ENCODE peak calls at places on chromosomes 2 and 18, in nine cellular contexts. One of them, this sample, is unnamed.

GRCh38 chr18:26429535-26429934 is 118.8 kb downstream of the KCTD1 start:
- DNase-seq in skeletal muscle cell: peak
- DNase-seq in ACHN: peak
- DNase-seq in HCT116: peak
- DNase-seq in activated T-cell treated with anti-CD3 and anti-CD28 coated beads, Interleukin-2, amount 50 U/mL, for 72 hours: no peak
- DNase-seq in lower lobe of right lung: no peak
- DNase-seq in brain microvascular endothelial cell: peak
- DNase-seq in GM12892: no peak
- DNase-seq in fibroblast of gingiva: peak
- DNase-seq in this sample: no peak

GRCh38 chr2:88182721-88183120 is 12.6 kb downstream of the THNSL2 start:
- DNase-seq in skeletal muscle cell: no peak
- DNase-seq in activated T-cell treated with anti-CD3 and anti-CD28 coated beads, Interleukin-2, amount 50 U/mL, for 72 hours: no peak
- DNase-seq in HCT116: no peak
- DNase-seq in brain microvascular endothelial cell: no peak
- DNase-seq in GM12892: no peak
- DNase-seq in lower lobe of right lung: no peak
- DNase-seq in ACHN: no peak
- DNase-seq in fibroblast of gingiva: no peak
- DNase-seq in this sample: no peak

GRCh38 chr18:45061359-45061758 is 380.7 kb downstream of the SETBP1 start:
- DNase-seq in ACHN: no peak
- DNase-seq in GM12892: no peak
- DNase-seq in lower lobe of right lung: no peak
- DNase-seq in skeletal muscle cell: no peak
- DNase-seq in fibroblast of gingiva: no peak
- DNase-seq in HCT116: no peak
- DNase-seq in brain microvascular endothelial cell: no peak
- DNase-seq in activated T-cell treated with anti-CD3 and anti-CD28 coated beads, Interleukin-2, amount 50 U/mL, for 72 hours: no peak
- DNase-seq in this sample: no peak

GRCh38 chr2:231413456-231413855 is 17.9 kb downstream of the B3GNT7 start:
- DNase-seq in ACHN: no peak
- DNase-seq in activated T-cell treated with anti-CD3 and anti-CD28 coated beads, Interleukin-2, amount 50 U/mL, for 72 hours: no peak
- DNase-seq in lower lobe of right lung: no peak
- DNase-seq in skeletal muscle cell: no peak
- DNase-seq in fibroblast of gingiva: no peak
- DNase-seq in GM12892: no peak
- DNase-seq in brain microvascular endothelial cell: no peak
- DNase-seq in HCT116: no peak
- DNase-seq in this sample: no peak

GRCh38 chr2:147663153-147663961 is 181.5 kb upstream of the ACVR2A start:
- DNase-seq in fibroblast of gingiva: no peak
- DNase-seq in ACHN: no peak
- DNase-seq in activated T-cell treated with anti-CD3 and anti-CD28 coated beads, Interleukin-2, amount 50 U/mL, for 72 hours: peak
- DNase-seq in lower lobe of right lung: no peak
- DNase-seq in GM12892: no peak
- DNase-seq in skeletal muscle cell: no peak
- DNase-seq in brain microvascular endothelial cell: no peak
- DNase-seq in HCT116: no peak
- DNase-seq in this sample: no peak

GRCh38 chr2:58039170-58039611 is 7.4 kb upstream of the VRK2 start:
- DNase-seq in skeletal muscle cell: peak
- DNase-seq in brain microvascular endothelial cell: peak
- DNase-seq in activated T-cell treated with anti-CD3 and anti-CD28 coated beads, Interleukin-2, amount 50 U/mL, for 72 hours: no peak
- DNase-seq in fibroblast of gingiva: peak
- DNase-seq in HCT116: no peak
- DNase-seq in lower lobe of right lung: no peak
- DNase-seq in GM12892: no peak
- DNase-seq in ACHN: no peak
- DNase-seq in this sample: no peak

GRCh38 chr18:22032392-22032961 is 136.9 kb upstream of the GATA6 start:
- DNase-seq in fibroblast of gingiva: no peak
- DNase-seq in activated T-cell treated with anti-CD3 and anti-CD28 coated beads, Interleukin-2, amount 50 U/mL, for 72 hours: no peak
- DNase-seq in HCT116: peak
- DNase-seq in ACHN: peak
- DNase-seq in GM12892: no peak
- DNase-seq in lower lobe of right lung: no peak
- DNase-seq in skeletal muscle cell: peak
- DNase-seq in brain microvascular endothelial cell: peak
- DNase-seq in this sample: no peak

GRCh38 chr2:178514664-178515063 is 34.4 kb downstream of the PLEKHA3 start:
- DNase-seq in fibroblast of gingiva: no peak
- DNase-seq in ACHN: peak
- DNase-seq in activated T-cell treated with anti-CD3 and anti-CD28 coated beads, Interleukin-2, amount 50 U/mL, for 72 hours: peak
- DNase-seq in GM12892: no peak
- DNase-seq in HCT116: no peak
- DNase-seq in skeletal muscle cell: peak
- DNase-seq in brain microvascular endothelial cell: peak
- DNase-seq in lower lobe of right lung: no peak
- DNase-seq in this sample: no peak

GRCh38 chr2:240512109-240512485 is 45.7 kb downstream of the ANKMY1 start:
- DNase-seq in brain microvascular endothelial cell: no peak
- DNase-seq in activated T-cell treated with anti-CD3 and anti-CD28 coated beads, Interleukin-2, amount 50 U/mL, for 72 hours: no peak
- DNase-seq in lower lobe of right lung: no peak
- DNase-seq in fibroblast of gingiva: no peak
- DNase-seq in ACHN: no peak
- DNase-seq in GM12892: no peak
- DNase-seq in HCT116: no peak
- DNase-seq in skeletal muscle cell: no peak
- DNase-seq in this sample: no peak

GRCh38 chr18:78871631-78872030 is 108.0 kb upstream of the SALL3 start:
- DNase-seq in ACHN: no peak
- DNase-seq in activated T-cell treated with anti-CD3 and anti-CD28 coated beads, Interleukin-2, amount 50 U/mL, for 72 hours: no peak
- DNase-seq in fibroblast of gingiva: no peak
- DNase-seq in brain microvascular endothelial cell: no peak
- DNase-seq in skeletal muscle cell: no peak
- DNase-seq in HCT116: no peak
- DNase-seq in lower lobe of right lung: no peak
- DNase-seq in GM12892: no peak
- DNase-seq in this sample: no peak

GRCh38 chr2:30421551-30422436 is 25.3 kb upstream of the LCLAT1 start:
- DNase-seq in activated T-cell treated with anti-CD3 and anti-CD28 coated beads, Interleukin-2, amount 50 U/mL, for 72 hours: peak
- DNase-seq in fibroblast of gingiva: peak
- DNase-seq in skeletal muscle cell: peak
- DNase-seq in ACHN: no peak
- DNase-seq in GM12892: no peak
- DNase-seq in HCT116: no peak
- DNase-seq in brain microvascular endothelial cell: peak
- DNase-seq in lower lobe of right lung: no peak
- DNase-seq in this sample: no peak

GRCh38 chr2:138237657-138238384 is 263.7 kb upstream of the SPOPL start:
- DNase-seq in activated T-cell treated with anti-CD3 and anti-CD28 coated beads, Interleukin-2, amount 50 U/mL, for 72 hours: no peak
- DNase-seq in lower lobe of right lung: no peak
- DNase-seq in brain microvascular endothelial cell: no peak
- DNase-seq in skeletal muscle cell: no peak
- DNase-seq in GM12892: no peak
- DNase-seq in HCT116: no peak
- DNase-seq in fibroblast of gingiva: no peak
- DNase-seq in ACHN: no peak
- DNase-seq in this sample: no peak

GRCh38 chr2:98484652-98485452 is 40.2 kb downstream of the INPP4A start:
- DNase-seq in skeletal muscle cell: no peak
- DNase-seq in HCT116: no peak
- DNase-seq in ACHN: no peak
- DNase-seq in brain microvascular endothelial cell: no peak
- DNase-seq in GM12892: no peak
- DNase-seq in lower lobe of right lung: no peak
- DNase-seq in fibroblast of gingiva: no peak
- DNase-seq in activated T-cell treated with anti-CD3 and anti-CD28 coated beads, Interleukin-2, amount 50 U/mL, for 72 hours: no peak
- DNase-seq in this sample: no peak

GRCh38 chr2:99975386-99975785 is 167.0 kb downstream of the AFF3 start:
- DNase-seq in skeletal muscle cell: peak
- DNase-seq in fibroblast of gingiva: no peak
- DNase-seq in brain microvascular endothelial cell: peak
- DNase-seq in GM12892: no peak
- DNase-seq in lower lobe of right lung: no peak
- DNase-seq in HCT116: no peak
- DNase-seq in activated T-cell treated with anti-CD3 and anti-CD28 coated beads, Interleukin-2, amount 50 U/mL, for 72 hours: no peak
- DNase-seq in ACHN: peak
- DNase-seq in this sample: no peak

GRCh38 chr2:66553370-66553769 is 118.4 kb downstream of the MEIS1 start:
- DNase-seq in ACHN: no peak
- DNase-seq in GM12892: no peak
- DNase-seq in skeletal muscle cell: no peak
- DNase-seq in activated T-cell treated with anti-CD3 and anti-CD28 coated beads, Interleukin-2, amount 50 U/mL, for 72 hours: no peak
- DNase-seq in HCT116: no peak
- DNase-seq in fibroblast of gingiva: no peak
- DNase-seq in brain microvascular endothelial cell: no peak
- DNase-seq in lower lobe of right lung: peak
- DNase-seq in this sample: peak

GRCh38 chr18:13240060-13240725 is 21.6 kb downstream of the LDLRAD4 start:
- DNase-seq in lower lobe of right lung: peak
- DNase-seq in brain microvascular endothelial cell: no peak
- DNase-seq in GM12892: no peak
- DNase-seq in skeletal muscle cell: no peak
- DNase-seq in fibroblast of gingiva: no peak
- DNase-seq in HCT116: no peak
- DNase-seq in ACHN: no peak
- DNase-seq in activated T-cell treated with anti-CD3 and anti-CD28 coated beads, Interleukin-2, amount 50 U/mL, for 72 hours: no peak
- DNase-seq in this sample: no peak

GRCh38 chr2:223712642-223713041 is 110.5 kb upstream of the SCG2 start:
- DNase-seq in activated T-cell treated with anti-CD3 and anti-CD28 coated beads, Interleukin-2, amount 50 U/mL, for 72 hours: no peak
- DNase-seq in HCT116: no peak
- DNase-seq in lower lobe of right lung: no peak
- DNase-seq in brain microvascular endothelial cell: no peak
- DNase-seq in ACHN: no peak
- DNase-seq in fibroblast of gingiva: no peak
- DNase-seq in GM12892: no peak
- DNase-seq in skeletal muscle cell: no peak
- DNase-seq in this sample: no peak

GRCh38 chr18:29531746-29532145 is 1354.8 kb upstream of the CDH2 start:
- DNase-seq in fibroblast of gingiva: no peak
- DNase-seq in GM12892: no peak
- DNase-seq in brain microvascular endothelial cell: no peak
- DNase-seq in ACHN: no peak
- DNase-seq in activated T-cell treated with anti-CD3 and anti-CD28 coated beads, Interleukin-2, amount 50 U/mL, for 72 hours: no peak
- DNase-seq in skeletal muscle cell: no peak
- DNase-seq in HCT116: no peak
- DNase-seq in lower lobe of right lung: no peak
- DNase-seq in this sample: no peak

GRCh38 chr18:26546875-26547301 is 1.5 kb downstream of the KCTD1 start:
- DNase-seq in activated T-cell treated with anti-CD3 and anti-CD28 coated beads, Interleukin-2, amount 50 U/mL, for 72 hours: no peak
- DNase-seq in fibroblast of gingiva: no peak
- DNase-seq in lower lobe of right lung: no peak
- DNase-seq in GM12892: no peak
- DNase-seq in ACHN: no peak
- DNase-seq in skeletal muscle cell: no peak
- DNase-seq in brain microvascular endothelial cell: no peak
- DNase-seq in HCT116: no peak
- DNase-seq in this sample: peak

GRCh38 chr2:239910851-239911629 is 114.1 kb downstream of the NDUFA10 start:
- DNase-seq in skeletal muscle cell: no peak
- DNase-seq in ACHN: no peak
- DNase-seq in lower lobe of right lung: peak
- DNase-seq in activated T-cell treated with anti-CD3 and anti-CD28 coated beads, Interleukin-2, amount 50 U/mL, for 72 hours: no peak
- DNase-seq in HCT116: no peak
- DNase-seq in fibroblast of gingiva: no peak
- DNase-seq in brain microvascular endothelial cell: no peak
- DNase-seq in GM12892: no peak
- DNase-seq in this sample: no peak

GRCh38 chr2:151049746-151050145 is 211.9 kb downstream of the RBM43 start:
- DNase-seq in skeletal muscle cell: peak
- DNase-seq in lower lobe of right lung: no peak
- DNase-seq in fibroblast of gingiva: peak
- DNase-seq in GM12892: no peak
- DNase-seq in brain microvascular endothelial cell: peak
- DNase-seq in activated T-cell treated with anti-CD3 and anti-CD28 coated beads, Interleukin-2, amount 50 U/mL, for 72 hours: no peak
- DNase-seq in ACHN: peak
- DNase-seq in HCT116: no peak
- DNase-seq in this sample: no peak

GRCh38 chr2:145076085-145076484 is 556.2 kb upstream of the ZEB2 start:
- DNase-seq in fibroblast of gingiva: no peak
- DNase-seq in activated T-cell treated with anti-CD3 and anti-CD28 coated beads, Interleukin-2, amount 50 U/mL, for 72 hours: no peak
- DNase-seq in lower lobe of right lung: no peak
- DNase-seq in ACHN: no peak
- DNase-seq in HCT116: no peak
- DNase-seq in skeletal muscle cell: no peak
- DNase-seq in GM12892: no peak
- DNase-seq in brain microvascular endothelial cell: no peak
- DNase-seq in this sample: no peak

GRCh38 chr18:63022429-63023022 is 297.0 kb downstream of the BCL2 start:
- DNase-seq in GM12892: no peak
- DNase-seq in ACHN: peak
- DNase-seq in skeletal muscle cell: no peak
- DNase-seq in lower lobe of right lung: no peak
- DNase-seq in HCT116: no peak
- DNase-seq in activated T-cell treated with anti-CD3 and anti-CD28 coated beads, Interleukin-2, amount 50 U/mL, for 72 hours: peak
- DNase-seq in brain microvascular endothelial cell: no peak
- DNase-seq in fibroblast of gingiva: no peak
- DNase-seq in this sample: no peak

GRCh38 chr2:150127995-150128394 is 359.5 kb downstream of the RND3 start:
- DNase-seq in lower lobe of right lung: no peak
- DNase-seq in fibroblast of gingiva: no peak
- DNase-seq in ACHN: no peak
- DNase-seq in activated T-cell treated with anti-CD3 and anti-CD28 coated beads, Interleukin-2, amount 50 U/mL, for 72 hours: no peak
- DNase-seq in skeletal muscle cell: no peak
- DNase-seq in HCT116: no peak
- DNase-seq in GM12892: no peak
- DNase-seq in brain microvascular endothelial cell: peak
- DNase-seq in this sample: no peak

GRCh38 chr2:46985512-46985911 is 69.9 kb upstream of the MCFD2 start:
- DNase-seq in brain microvascular endothelial cell: peak
- DNase-seq in ACHN: peak
- DNase-seq in GM12892: no peak
- DNase-seq in fibroblast of gingiva: peak
- DNase-seq in lower lobe of right lung: no peak
- DNase-seq in HCT116: no peak
- DNase-seq in activated T-cell treated with anti-CD3 and anti-CD28 coated beads, Interleukin-2, amount 50 U/mL, for 72 hours: peak
- DNase-seq in skeletal muscle cell: no peak
- DNase-seq in this sample: no peak

GRCh38 chr2:178271629-178272333 is 77.5 kb downstream of the OSBPL6 start:
- DNase-seq in ACHN: no peak
- DNase-seq in lower lobe of right lung: no peak
- DNase-seq in skeletal muscle cell: peak
- DNase-seq in GM12892: no peak
- DNase-seq in brain microvascular endothelial cell: no peak
- DNase-seq in fibroblast of gingiva: peak
- DNase-seq in HCT116: no peak
- DNase-seq in activated T-cell treated with anti-CD3 and anti-CD28 coated beads, Interleukin-2, amount 50 U/mL, for 72 hours: no peak
- DNase-seq in this sample: peak

GRCh38 chr2:51505533-51505932 is 473.6 kb upstream of the NRXN1 start:
- DNase-seq in GM12892: no peak
- DNase-seq in HCT116: no peak
- DNase-seq in skeletal muscle cell: no peak
- DNase-seq in brain microvascular endothelial cell: no peak
- DNase-seq in lower lobe of right lung: no peak
- DNase-seq in ACHN: peak
- DNase-seq in fibroblast of gingiva: no peak
- DNase-seq in activated T-cell treated with anti-CD3 and anti-CD28 coated beads, Interleukin-2, amount 50 U/mL, for 72 hours: no peak
- DNase-seq in this sample: no peak

GRCh38 chr2:234394450-234394849 is 102.4 kb downstream of the ARL4C start:
- DNase-seq in skeletal muscle cell: no peak
- DNase-seq in ACHN: no peak
- DNase-seq in GM12892: no peak
- DNase-seq in HCT116: no peak
- DNase-seq in lower lobe of right lung: no peak
- DNase-seq in activated T-cell treated with anti-CD3 and anti-CD28 coated beads, Interleukin-2, amount 50 U/mL, for 72 hours: no peak
- DNase-seq in brain microvascular endothelial cell: no peak
- DNase-seq in fibroblast of gingiva: no peak
- DNase-seq in this sample: no peak

GRCh38 chr2:946073-947005 is 4.3 kb upstream of the SNTG2 start:
- DNase-seq in activated T-cell treated with anti-CD3 and anti-CD28 coated beads, Interleukin-2, amount 50 U/mL, for 72 hours: no peak
- DNase-seq in ACHN: no peak
- DNase-seq in HCT116: no peak
- DNase-seq in GM12892: no peak
- DNase-seq in lower lobe of right lung: no peak
- DNase-seq in skeletal muscle cell: no peak
- DNase-seq in fibroblast of gingiva: no peak
- DNase-seq in brain microvascular endothelial cell: no peak
- DNase-seq in this sample: no peak

GRCh38 chr18:61765097-61765496 is 127.7 kb downstream of the RNF152 start:
- DNase-seq in HCT116: no peak
- DNase-seq in fibroblast of gingiva: no peak
- DNase-seq in activated T-cell treated with anti-CD3 and anti-CD28 coated beads, Interleukin-2, amount 50 U/mL, for 72 hours: no peak
- DNase-seq in lower lobe of right lung: no peak
- DNase-seq in ACHN: no peak
- DNase-seq in GM12892: no peak
- DNase-seq in skeletal muscle cell: peak
- DNase-seq in brain microvascular endothelial cell: peak
- DNase-seq in this sample: no peak

GRCh38 chr18:8794133-8794986 is 89.0 kb downstream of the MTCL1 start:
- DNase-seq in GM12892: no peak
- DNase-seq in lower lobe of right lung: no peak
- DNase-seq in ACHN: peak
- DNase-seq in skeletal muscle cell: peak
- DNase-seq in HCT116: peak
- DNase-seq in brain microvascular endothelial cell: peak
- DNase-seq in activated T-cell treated with anti-CD3 and anti-CD28 coated beads, Interleukin-2, amount 50 U/mL, for 72 hours: no peak
- DNase-seq in fibroblast of gingiva: peak
- DNase-seq in this sample: no peak

This sample was measured in ovary.